ENCODE peak calls at places on chromosomes 6 and 20, in ten cellular contexts. K, M, F, Z, R, G, W, N, X and O are unnamed samples.
A peak's percentile ranks its signal among the peaks of the same experiment; 100 is the strongest.

GRCh38 chr20:51163996-51164600 is 141.2 kb upstream of the KCNG1 start:
- DNase-seq in K (no peak), M (no peak), F (no peak), Z (no peak), R (no peak), G (no peak), W (peak; percentile 88), N (no peak), X (no peak), O (no peak)

GRCh38 chr20:36173451-36173933 is 19.0 kb downstream of the EPB41L1 start:
- DNase-seq in K (no peak), M (peak; percentile 43), F (peak; percentile 60), Z (no peak), R (no peak), G (no peak), W (no peak), N (no peak), X (no peak), O (no peak)

GRCh38 chr6:45608252-45608911 is 230.6 kb upstream of the SUPT3H start:
- DNase-seq in K (no peak), M (no peak), F (no peak), Z (no peak), R (no peak), G (no peak), W (peak; percentile 47), N (no peak), X (no peak), O (no peak)

GRCh38 chr20:54475334-54476287 is at the start of gene DOK5:
- DNase-seq in K (no peak), M (no peak), F (peak; percentile 24), Z (peak; percentile 8), R (no peak), G (no peak), W (peak; percentile 91), N (no peak), X (no peak), O (no peak)

GRCh38 chr6:35024601-35025054 is 116.5 kb downstream of the TCP11 start:
- DNase-seq in K (no peak), M (peak; percentile 52), F (peak; percentile 74), Z (peak; percentile 56), R (peak; percentile 28), G (peak; percentile 47), W (no peak), N (peak; percentile 29), X (no peak), O (no peak)

GRCh38 chr6:157982580-157983438 is 1.1 kb downstream of the SYNJ2 start:
- DNase-seq in K (no peak), M (peak; percentile 47), F (no peak), Z (peak; percentile 48), R (peak; percentile 85), G (no peak), W (no peak), N (no peak), X (no peak), O (peak; percentile 38)

GRCh38 chr6:107310362-107310761 is 149.0 kb downstream of the PDSS2 start:
- DNase-seq in K (no peak), M (no peak), F (no peak), Z (no peak), R (no peak), G (no peak), W (no peak), N (no peak), X (no peak), O (no peak)

GRCh38 chr6:51118754-51119153 is 300.1 kb downstream of the TFAP2B start:
- DNase-seq in K (peak; percentile 13), M (no peak), F (no peak), Z (no peak), R (no peak), G (no peak), W (no peak), N (no peak), X (no peak), O (no peak)

DNA sequence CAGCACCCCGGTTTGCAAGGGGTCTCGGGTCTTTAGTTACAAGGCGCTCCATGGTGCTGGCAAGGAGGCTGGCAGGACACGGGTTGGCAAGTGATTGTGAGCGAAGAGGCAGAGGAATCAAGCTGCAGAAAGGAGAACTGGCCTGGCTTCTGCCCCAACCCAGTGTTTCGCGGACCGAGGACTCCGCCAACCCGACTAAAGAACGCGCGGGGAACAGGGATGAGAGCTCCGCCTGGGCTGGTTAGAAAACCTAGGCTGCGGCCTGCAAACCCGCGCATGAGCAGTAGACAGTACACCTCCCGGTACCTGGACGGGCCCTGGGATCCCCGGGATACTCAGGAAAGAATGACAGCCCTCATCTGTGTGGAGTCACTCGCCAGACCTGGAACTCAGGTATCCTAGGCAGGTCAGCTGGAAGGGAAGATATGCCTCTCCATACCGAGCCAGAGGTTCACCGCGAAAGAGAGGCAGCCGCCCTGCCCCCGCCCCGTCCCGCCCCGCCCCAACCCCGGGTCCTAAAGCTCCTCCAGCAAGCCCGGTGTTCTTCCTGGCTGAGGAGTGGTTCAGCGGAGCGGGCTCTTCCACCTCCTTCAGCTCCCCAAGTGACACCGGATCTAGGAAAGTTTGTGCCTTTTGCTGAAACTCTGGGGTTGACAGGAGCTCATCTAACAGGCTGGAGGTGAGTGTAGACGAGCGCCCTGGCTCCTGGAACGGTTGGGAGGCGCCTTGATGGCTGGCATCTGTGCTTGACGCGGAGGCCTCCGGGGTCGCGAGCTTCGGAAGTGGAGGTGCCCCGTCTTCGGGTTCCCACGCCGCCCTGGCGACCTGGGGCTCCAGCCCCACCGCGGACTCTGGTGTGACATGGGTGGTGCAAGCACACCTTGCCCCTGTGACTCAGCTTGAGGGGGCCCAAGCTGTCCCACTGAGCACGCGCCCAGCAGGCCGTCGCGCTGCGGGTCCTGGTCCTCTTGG is 1847.3 kb upstream of the DEFB115 start:
- DNase-seq in K (no peak), M (no peak), F (peak; percentile 22), Z (no peak), R (no peak), G (no peak), W (no peak), N (no peak), X (no peak), O (no peak)
- H3K9me3 ChIP-seq in K (no peaks in the 10 kb centered on the region), M (no peaks in the 10 kb centered on the region), F (no peaks in the 10 kb centered on the region), Z (no peaks in the 10 kb centered on the region), R (peaks cover 40% of the 10 kb centered on the region), G (peaks cover 42% of the 10 kb centered on the region), W (no peaks in the 10 kb centered on the region), N (no peaks in the 10 kb centered on the region), X (no peaks in the 10 kb centered on the region), O (no peaks in the 10 kb centered on the region)

DNA sequence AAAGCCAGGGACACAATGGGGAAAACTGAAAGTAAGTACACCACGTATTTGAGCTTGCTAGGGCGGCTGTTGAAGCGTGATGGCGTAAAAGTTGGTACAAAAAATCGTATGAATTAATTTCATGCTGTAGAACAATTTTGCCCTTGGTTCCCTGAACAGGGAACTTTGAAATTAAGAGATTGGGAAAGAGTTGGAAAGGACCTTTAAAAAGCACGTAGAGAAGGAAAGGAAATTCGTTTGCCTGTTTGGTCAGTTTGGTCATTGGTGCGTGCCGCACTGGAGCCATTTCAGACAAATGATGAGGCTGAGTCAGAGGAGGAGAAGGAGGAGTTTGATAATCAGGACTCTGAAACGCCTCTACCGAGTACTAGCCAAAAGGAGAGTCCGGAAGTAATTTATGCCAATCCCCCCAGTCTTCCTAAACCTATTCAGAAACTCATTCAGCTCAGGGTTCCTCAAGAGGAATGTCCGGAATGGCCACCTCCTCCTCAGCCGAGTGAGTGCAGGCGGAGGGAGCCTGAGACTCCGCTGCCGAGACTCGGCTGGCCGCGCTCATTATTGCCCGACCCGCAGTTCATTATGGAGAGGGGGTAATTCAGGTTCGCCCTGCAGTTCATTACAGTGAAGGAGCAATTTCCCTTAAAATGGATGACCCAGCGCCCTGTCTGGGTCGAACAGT is 59.2 kb upstream of the PRSS16 start:
- DNase-seq in K (peak; percentile 53), M (peak; percentile 67), F (peak; percentile 60), Z (peak; percentile 70), R (peak; percentile 6), G (peak; percentile 48), W (no peak), N (peak; percentile 44), X (peak; percentile 55), O (peak; percentile 81)
- TF ChIP-seq POLR2AphosphoS5 in K (no peak), M (peak; percentile 74), F (peak; percentile 48), Z (peak; percentile 7), R (no peak), G (no peak), W (peak; percentile 65), N (peak; percentile 64), X (no peak), O (peak; percentile 21)

GRCh38 chr20:13321416-13321815 is 100.3 kb downstream of the ISM1 start:
- DNase-seq in K (no peak), M (no peak), F (no peak), Z (no peak), R (no peak), G (no peak), W (no peak), N (no peak), X (no peak), O (no peak)

GRCh38 chr20:13325033-13325432 is 104.0 kb downstream of the ISM1 start:
- DNase-seq in K (no peak), M (peak; percentile 14), F (peak; percentile 38), Z (no peak), R (peak; percentile 74), G (no peak), W (no peak), N (peak; percentile 18), X (no peak), O (no peak)

GRCh38 chr20:13322621-13323020 is 101.5 kb downstream of the ISM1 start:
- DNase-seq in K (no peak), M (no peak), F (no peak), Z (no peak), R (peak; percentile 90), G (no peak), W (no peak), N (no peak), X (no peak), O (no peak)

GRCh38 chr20:13320702-13321101 is 99.6 kb downstream of the ISM1 start:
- DNase-seq in K (no peak), M (no peak), F (no peak), Z (no peak), R (no peak), G (no peak), W (no peak), N (no peak), X (no peak), O (no peak)

DNA sequence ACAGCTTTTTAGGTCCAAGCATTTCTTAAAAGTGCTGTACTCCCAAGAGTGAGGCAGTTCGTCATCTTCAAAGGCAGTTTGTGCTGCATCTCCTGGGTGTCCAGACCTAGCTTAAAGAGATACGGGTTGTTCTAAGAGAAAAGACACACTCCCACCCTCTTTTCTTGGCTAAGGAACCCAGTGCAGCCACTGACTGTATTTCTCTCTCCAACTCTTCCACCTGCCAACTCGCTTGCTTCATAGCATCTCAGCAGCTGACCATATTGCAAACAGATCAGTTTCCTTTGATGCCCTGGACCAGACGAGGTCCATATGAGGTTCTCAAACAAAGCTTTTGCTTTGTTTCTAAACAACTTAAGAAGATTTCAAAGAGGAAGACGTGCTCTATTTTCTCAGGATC is 101.1 kb downstream of the ISM1 start:
- DNase-seq in K (no peak), M (no peak), F (no peak), Z (no peak), R (peak; percentile 79), G (no peak), W (no peak), N (no peak), X (no peak), O (no peak)
- H3K27ac ChIP-seq in K (no peak overlapping the region), M (no peak overlapping the region), F (no peak overlapping the region), Z (peak overlapping the region; percentile 74), R (no peak overlapping the region), G (no peak overlapping the region), W (no peak overlapping the region), N (no peak overlapping the region), X (no peak overlapping the region), O (no peak overlapping the region)

DNA sequence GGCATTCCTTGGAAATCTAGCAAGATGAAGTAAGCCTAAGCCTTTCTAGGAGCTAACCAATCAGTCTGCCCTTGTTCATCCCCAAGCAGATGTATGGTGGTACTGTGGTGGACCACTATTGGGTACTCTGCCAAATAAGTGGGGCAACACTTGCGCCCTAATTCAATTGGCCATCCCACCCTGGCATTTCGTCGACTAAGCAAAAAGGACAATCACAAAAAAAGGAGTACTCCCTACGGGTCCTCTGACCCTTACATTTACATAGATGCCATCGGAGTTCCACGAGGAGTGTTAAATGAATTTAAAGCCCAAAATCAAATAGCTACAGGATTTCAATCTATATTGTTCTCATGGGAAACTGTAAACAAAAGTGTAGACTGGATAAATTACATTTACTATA is 19.5 kb downstream of the CHD6 start:
- DNase-seq in K (no peak), M (no peak), F (no peak), Z (no peak), R (no peak), G (no peak), W (no peak), N (no peak), X (no peak), O (no peak)
- H3K9me3 ChIP-seq in K (no peaks in the 10 kb centered on the region), M (peaks cover 32% of the 10 kb centered on the region), F (peaks cover 11% of the 10 kb centered on the region), Z (peaks cover 34% of the 10 kb centered on the region), R (peaks cover 52% of the 10 kb centered on the region), G (peaks cover 32% of the 10 kb centered on the region), W (peaks cover 32% of the 10 kb centered on the region), N (peaks cover 26% of the 10 kb centered on the region), X (peaks cover 53% of the 10 kb centered on the region), O (peaks cover 15% of the 10 kb centered on the region)